ENCODE peak calls at places on chromosome 19, in nine cellular contexts. X is H9; A is Caco-2; T is cardiac fibroblast; P is astrocyte of the cerebellum; N is Panc1; S is activated CD8-positive, alpha-beta T cell treated with anti-CD3 and anti-CD28 coated beads for 36 hours; O is nephron progenitor cell; B is AG09309. D is an unnamed sample.

GRCh38 chr19:980133-980998 is 3.8 kb upstream of the WDR18 start:
- DNase-seq in B (no peak), P (no peak), S (no peak), X (peak), T (no peak), A (peak), N (no peak), O (peak), D (no peak)

GRCh38 chr19:35773020-35773809 is 2.1 kb upstream of the ARHGAP33 start:
- DNase-seq in S (no peak), A (no peak), O (no peak), T (peak), P (no peak), N (no peak), X (no peak), B (no peak), D (no peak)

GRCh38 chr19:52492201-52492960 is 35.1 kb upstream of the ZNF808 start:
- DNase-seq in A (peak), X (peak), N (no peak), P (no peak), T (no peak), O (peak), S (peak), B (no peak), D (no peak)

GRCh38 chr19:31351212-31352193 is 2.3 kb upstream of the TSHZ3 start:
- DNase-seq in T (peak), N (no peak), B (no peak), A (no peak), P (no peak), X (no peak), S (peak), O (peak), D (no peak)

GRCh38 chr19:23222998-23223652 is 27.1 kb downstream of the ZNF724 start:
- DNase-seq in O (no peak), S (no peak), A (no peak), B (no peak), T (no peak), N (no peak), P (no peak), X (no peak), D (no peak)

GRCh38 chr19:49599378-49600298 is 8.7 kb downstream of the PRR12 start:
- DNase-seq in N (no peak), O (no peak), B (no peak), X (no peak), S (no peak), T (no peak), P (no peak), A (no peak), D (no peak)

GRCh38 chr19:51107406-51108065 is 673 bp downstream of the CTU1 start:
- DNase-seq in S (peak), N (no peak), O (no peak), X (peak), P (no peak), A (no peak), B (no peak), T (peak), D (no peak)

GRCh38 chr19:56350416-56351045 is 35.9 kb upstream of the ZSCAN5A start:
- DNase-seq in A (peak), T (peak), N (peak), S (peak), X (no peak), O (peak), P (peak), B (peak), D (peak)

GRCh38 chr19:8310342-8311055 is 2.3 kb upstream of the CD320 start:
- DNase-seq in A (peak), S (no peak), B (no peak), X (no peak), N (no peak), P (no peak), T (no peak), O (no peak), D (no peak)

GRCh38 chr19:30344446-30345425 is 27.4 kb upstream of the ZNF536 start:
- DNase-seq in T (no peak), X (no peak), O (no peak), S (no peak), A (no peak), P (no peak), N (no peak), B (no peak), D (no peak)

GRCh38 chr19:5947435-5947834 is 30.5 kb downstream of the RANBP3 start:
- DNase-seq in A (no peak), S (no peak), N (no peak), P (no peak), O (no peak), B (no peak), X (no peak), T (peak), D (no peak)

GRCh38 chr19:10639836-10640235 is 14.3 kb upstream of the ILF3 start:
- DNase-seq in T (no peak), N (no peak), B (no peak), A (no peak), P (no peak), S (no peak), O (no peak), X (no peak), D (no peak)

GRCh38 chr19:2033825-2034159 is 17.3 kb downstream of the MKNK2 start:
- DNase-seq in X (peak), B (no peak), N (no peak), T (no peak), O (peak), S (no peak), P (no peak), A (peak), D (no peak)

GRCh38 chr19:43124360-43124759 is 41.9 kb upstream of the PSG2 start:
- DNase-seq in P (no peak), O (no peak), X (no peak), B (no peak), A (no peak), S (no peak), T (no peak), N (no peak), D (no peak)
- TF ChIP-seq CTCF in P (no peak), O (no peak), X (no peak), B (peak), A (no peak), S (no peak), T (peak), N (no peak), D (no peak)

DNA sequence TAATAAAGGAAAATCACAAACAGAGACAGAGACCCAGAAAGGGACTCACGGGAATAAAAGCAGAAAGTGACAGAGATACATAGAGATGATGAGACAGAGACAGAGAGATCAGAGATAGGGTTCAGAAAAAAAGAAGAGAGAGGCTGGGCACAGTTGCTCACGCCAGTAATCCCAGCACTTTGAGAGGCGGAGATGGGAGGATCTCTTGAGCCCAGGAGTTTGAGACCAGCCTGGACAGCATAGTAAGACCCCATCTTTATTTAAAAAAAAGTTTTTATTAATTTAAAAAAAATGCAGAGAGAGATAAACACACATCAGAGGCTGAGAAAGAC is 19.4 kb upstream of the FOSB start:
- DNase-seq in P (no peak), S (no peak), N (no peak), B (no peak), X (no peak), O (no peak), T (no peak), A (no peak), D (no peak)
- TF ChIP-seq CTCF in P (no peak), S (no peak), N (no peak), B (no peak), X (no peak), O (no peak), T (no peak), A (no peak), D (no peak)

DNA sequence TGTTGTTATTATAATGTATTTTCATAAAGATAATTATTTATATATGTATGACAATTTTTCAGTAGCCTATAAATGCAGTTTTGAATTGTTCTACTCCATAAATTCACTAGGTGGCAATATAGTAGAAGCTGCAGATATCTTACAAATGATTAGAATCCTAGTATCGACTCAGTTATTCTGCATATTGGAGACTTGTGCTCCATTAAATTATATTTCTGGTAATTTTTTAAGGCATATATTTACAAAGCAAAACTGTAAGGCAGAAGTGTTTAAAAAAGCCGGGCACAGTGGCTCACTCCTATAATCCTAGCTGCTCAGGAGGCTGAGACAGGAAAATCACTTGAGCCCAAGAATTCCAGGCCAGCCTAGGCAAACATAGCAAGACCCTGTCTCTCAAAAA is 58.7 kb downstream of the DPY19L3 start:
- DNase-seq in A (no peak), X (no peak), O (no peak), P (no peak), B (no peak), T (peak), S (no peak), N (peak), D (no peak)
- TF ChIP-seq CTCF in A (peak), X (peak), O (no peak), P (peak), B (peak), T (peak), S (peak), N (peak), D (peak)

DNA sequence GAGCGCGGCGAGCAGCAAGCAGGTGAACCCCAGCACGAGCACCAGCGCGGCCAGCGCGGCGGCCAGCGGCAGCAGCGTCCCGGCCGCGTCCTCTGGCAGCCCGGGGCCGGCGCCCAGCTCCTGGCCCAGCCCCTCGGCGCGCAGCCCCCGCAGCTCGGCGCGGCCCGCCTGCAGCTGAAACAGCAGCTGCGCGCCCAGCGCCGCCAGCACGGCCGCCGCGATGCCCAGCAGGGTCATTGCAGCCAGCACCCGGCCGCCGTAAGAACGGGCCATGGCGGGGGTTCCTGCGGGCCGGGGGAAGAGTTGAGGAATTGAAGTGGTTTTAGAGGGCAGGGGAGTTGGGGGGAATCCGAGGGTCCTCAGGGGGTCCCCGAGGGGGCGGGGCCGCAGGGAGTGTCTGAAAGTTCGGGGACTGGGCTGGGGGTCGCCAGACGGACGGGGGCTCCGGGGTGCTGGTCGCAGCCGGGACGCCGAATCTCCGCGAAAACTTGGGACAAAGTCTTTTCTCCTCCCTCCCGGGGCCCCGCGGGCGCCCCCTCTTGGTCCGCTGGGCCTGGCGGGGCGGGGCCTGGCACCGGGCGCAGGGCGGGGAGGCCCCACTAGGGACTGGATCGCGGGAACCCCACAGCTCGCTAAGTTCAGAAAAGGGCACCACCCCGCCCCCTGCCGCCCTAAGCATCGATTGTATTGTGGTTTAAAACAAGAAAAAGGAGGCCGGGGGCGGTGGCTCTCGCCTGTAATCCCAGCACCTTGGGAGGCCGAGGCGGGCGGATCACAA is at the start of gene TMEM221:
- DNase-seq in O (peak), P (no peak), T (peak), B (no peak), S (peak), A (peak), N (no peak), X (peak), D (no peak)
- TF ChIP-seq CTCF in O (peak), P (peak), T (peak), B (peak), S (peak), A (peak), N (peak), X (peak), D (peak)

DNA sequence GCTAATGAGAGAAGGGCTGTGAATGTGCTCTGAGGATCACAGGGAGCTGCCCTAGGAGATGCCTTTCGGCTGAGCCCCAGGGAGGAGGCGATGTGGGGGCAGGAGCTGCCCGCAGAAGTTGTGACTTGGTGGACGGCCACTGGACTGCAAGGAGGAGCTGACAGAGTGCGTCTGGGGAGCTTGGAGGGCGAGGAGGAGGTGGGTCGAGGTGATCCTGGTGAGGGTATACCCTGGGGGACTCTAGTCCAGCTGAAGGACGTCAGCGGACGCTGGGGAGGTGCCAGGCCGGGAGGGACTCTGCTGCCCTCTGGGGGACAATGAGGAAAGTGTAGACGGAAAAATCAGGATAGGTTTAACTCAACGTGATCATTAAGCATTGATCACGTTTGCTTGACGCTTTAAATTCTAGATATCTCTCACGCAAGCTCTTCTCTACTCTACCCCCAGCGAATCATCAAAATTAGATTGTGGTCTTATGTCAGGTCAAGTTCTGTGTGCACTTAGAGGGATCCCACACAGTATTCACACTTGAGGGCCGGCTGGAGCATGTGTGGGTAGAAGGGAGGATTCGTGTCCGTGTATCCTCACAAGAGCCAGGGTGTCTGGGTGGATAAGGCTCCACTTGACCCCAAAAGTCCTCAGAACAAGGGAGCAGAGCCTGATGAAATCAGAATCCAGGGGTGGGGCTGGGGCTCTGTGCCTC is 3.3 kb upstream of the CEACAM7 start:
- DNase-seq in O (no peak), B (no peak), X (peak), P (no peak), T (peak), S (peak), N (peak), A (no peak), D (no peak)
- TF ChIP-seq CTCF in O (no peak), B (peak), X (peak), P (peak), T (peak), S (peak), N (peak), A (peak), D (peak)

DNA sequence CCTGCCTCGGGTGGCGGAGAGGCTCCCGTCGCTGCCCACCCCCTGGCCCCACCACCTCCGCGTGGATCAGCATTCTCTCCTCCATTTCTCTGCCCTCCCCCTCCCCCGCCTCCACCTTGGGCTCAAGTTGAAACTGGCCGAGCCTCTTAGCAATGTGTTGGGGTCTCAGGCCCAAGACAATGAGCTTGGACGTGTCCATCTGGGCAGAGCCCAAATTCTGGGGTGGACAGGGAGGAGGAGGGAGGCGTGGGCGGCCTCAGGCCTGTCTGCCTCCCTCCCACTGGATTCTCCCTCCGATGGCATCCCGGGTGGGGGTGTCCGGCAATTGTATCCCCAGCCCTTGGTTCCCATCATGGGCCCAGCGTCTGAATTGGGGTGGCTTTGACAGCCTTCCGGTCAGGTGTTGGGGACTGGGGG is 1.2 kb downstream of the CELF5 start:
- DNase-seq in P (no peak), S (no peak), B (no peak), O (no peak), N (no peak), T (no peak), X (no peak), A (no peak), D (no peak)
- TF ChIP-seq CTCF in P (no peak), S (no peak), B (no peak), O (no peak), N (no peak), T (no peak), X (no peak), A (no peak), D (no peak)

D was measured in HFF-Myc.